ENCODE peak calls at places on chromosomes 4 and X, in four cellular contexts. U is HCT116, H is K562, C is HepG2. X is an unnamed sample.

GRCh38 chr4:2042207-2042946 is 16.8 kb upstream of the NAT8L start:
- DNase-seq in U (no peak), H (peak; percentile 79), C (no peak), X (no peak)

GRCh38 chr4:5932021-5932553 is 39.2 kb upstream of the CRMP1 start:
- DNase-seq in U (no peak), H (no peak), C (no peak), X (no peak)

GRCh38 chr4:48370260-48371134 is 29.2 kb downstream of the SLAIN2 start:
- DNase-seq in U (no peak), H (no peak), C (no peak), X (no peak)

GRCh38 chr4:94621491-94622080 is 136.2 kb upstream of the BMPR1B start:
- DNase-seq in U (peak; percentile 38), H (peak; percentile 44), C (peak; percentile 28), X (no peak)

GRCh38 chr4:107640157-107640556 is 79.9 kb downstream of the PAPSS1 start:
- DNase-seq in U (no peak), H (no peak), C (no peak), X (no peak)

GRCh38 chr4:176654565-176655216 is 138.0 kb downstream of the VEGFC start:
- DNase-seq in U (no peak), H (no peak), C (no peak), X (no peak)

GRCh38 chr4:10123227-10124101 is 6.9 kb upstream of the WDR1 start:
- DNase-seq in U (no peak), H (no peak), C (peak; percentile 86), X (no peak)

GRCh38 chr4:16024009-16024408 is 59.8 kb downstream of the PROM1 start:
- DNase-seq in U (no peak), H (no peak), C (no peak), X (no peak)

GRCh38 chrX:136711147-136711546 is 63.2 kb downstream of the CD40LG start:
- DNase-seq in U (no peak), H (no peak), C (no peak), X (no peak)

GRCh38 chrX:153857348-153857903 is 27.1 kb upstream of the PDZD4 start:
- DNase-seq in U (no peak), H (peak; percentile 43), C (no peak), X (no peak)

GRCh38 chr4:118086334-118086733 is 52.0 kb downstream of the NDST3 start:
- DNase-seq in U (peak; percentile 62), H (no peak), C (no peak), X (no peak)

GRCh38 chrX:48890934-48891401 is 6.6 kb downstream of the TIMM17B start:
- DNase-seq in U (no peak), H (no peak), C (no peak), X (no peak)

GRCh38 chr4:119328695-119329094 is 6.8 kb upstream of the FABP2 start:
- DNase-seq in U (no peak), H (no peak), C (no peak), X (no peak)

GRCh38 chr4:117429506-117429905 is 344.1 kb upstream of the TRAM1L1 start:
- DNase-seq in U (no peak), H (no peak), C (no peak), X (no peak)

GRCh38 chrX:145003443-145003842 is 243.9 kb upstream of the SPANXN1 start:
- DNase-seq in U (no peak), H (no peak), C (no peak), X (no peak)

GRCh38 chr4:2689114-2689513 is 67.0 kb downstream of the TNIP2 start:
- DNase-seq in U (no peak), H (no peak), C (no peak), X (no peak)

GRCh38 chr4:168264903-168265302 is 53.6 kb downstream of the DDX60 start:
- DNase-seq in U (no peak), H (no peak), C (no peak), X (no peak)

GRCh38 chrX:134484039-134484438 is 24.1 kb downstream of the HPRT1 start:
- DNase-seq in U (peak; percentile 36), H (peak; percentile 14), C (peak; percentile 15), X (peak; percentile 43)

GRCh38 chrX:153590961-153591956 is 7.7 kb downstream of the CCNQ start:
- DNase-seq in U (no peak), H (no peak), C (no peak), X (no peak)

GRCh38 chrX:112043997-112044396 is 38.6 kb downstream of the TRPC5 start:
- DNase-seq in U (peak; percentile 12), H (peak; percentile 4), C (no peak), X (peak; percentile 7)

GRCh38 chrX:137031517-137032377 is 2.0 kb downstream of the GPR101 start:
- DNase-seq in U (no peak), H (peak; percentile 43), C (no peak), X (no peak)

GRCh38 chrX:96884027-96884426 is 319 bp downstream of the RPA4 start:
- DNase-seq in U (no peak), H (no peak), C (no peak), X (no peak)

GRCh38 chr4:5979981-5980380 is 38.2 kb downstream of the C4orf50 start:
- DNase-seq in U (peak; percentile 7), H (no peak), C (no peak), X (no peak)

GRCh38 chrX:20421275-20421674 is 154.6 kb upstream of the RPS6KA3 start:
- DNase-seq in U (no peak), H (no peak), C (no peak), X (no peak)

GRCh38 chrX:69504626-69505612 is 793 bp downstream of the NALF2 start:
- DNase-seq in U (no peak), H (no peak), C (no peak), X (no peak)

GRCh38 chr4:38384962-38385285 is 279.1 kb upstream of the KLF3 start:
- DNase-seq in U (no peak), H (no peak), C (no peak), X (no peak)

GRCh38 chrX:125202486-125203378 is 116.9 kb upstream of the TEX13C start:
- DNase-seq in U (no peak), H (no peak), C (no peak), X (no peak)

GRCh38 chrX:68571292-68572256 is 72.7 kb downstream of the YIPF6 start:
- DNase-seq in U (peak; percentile 45), H (peak; percentile 32), C (no peak), X (peak; percentile 32)

GRCh38 chrX:65524139-65524538 is 10.4 kb downstream of the LAS1L start:
- DNase-seq in U (no peak), H (no peak), C (no peak), X (no peak)

GRCh38 chrX:153778151-153778551 is 2.7 kb upstream of the SRPK3 start:
- DNase-seq in U (no peak), H (no peak), C (no peak), X (no peak)

GRCh38 chr4:18050448-18050847 is 28.9 kb upstream of the LCORL start:
- DNase-seq in U (no peak), H (no peak), C (no peak), X (no peak)

GRCh38 chrX:56503941-56504673 is 59.3 kb upstream of the UBQLN2 start:
- DNase-seq in U (no peak), H (no peak), C (no peak), X (no peak)

GRCh38 chr4:13980317-13980716 is 352.8 kb upstream of the BOD1L1 start:
- DNase-seq in U (no peak), H (no peak), C (no peak), X (no peak)

GRCh38 chr4:11418610-11419009 is 10.1 kb downstream of the HS3ST1 start:
- DNase-seq in U (no peak), H (no peak), C (no peak), X (no peak)

GRCh38 chr4:22334155-22334554 is 181.7 kb downstream of the ADGRA3 start:
- DNase-seq in U (no peak), H (no peak), C (peak; percentile 3), X (no peak)

GRCh38 chr4:81785338-81785737 is 313.6 kb upstream of the RASGEF1B start:
- DNase-seq in U (no peak), H (no peak), C (no peak), X (no peak)

GRCh38 chrX:53883196-53883595 is 161.1 kb downstream of the PHF8 start:
- DNase-seq in U (no peak), H (no peak), C (peak; percentile 77), X (no peak)

GRCh38 chrX:137930562-137930961 is 364.6 kb downstream of the ZIC3 start:
- DNase-seq in U (no peak), H (no peak), C (no peak), X (no peak)

GRCh38 chr4:59518005-59518823 is 1681.9 kb upstream of the ADGRL3 start:
- DNase-seq in U (no peak), H (no peak), C (no peak), X (no peak)

DNA sequence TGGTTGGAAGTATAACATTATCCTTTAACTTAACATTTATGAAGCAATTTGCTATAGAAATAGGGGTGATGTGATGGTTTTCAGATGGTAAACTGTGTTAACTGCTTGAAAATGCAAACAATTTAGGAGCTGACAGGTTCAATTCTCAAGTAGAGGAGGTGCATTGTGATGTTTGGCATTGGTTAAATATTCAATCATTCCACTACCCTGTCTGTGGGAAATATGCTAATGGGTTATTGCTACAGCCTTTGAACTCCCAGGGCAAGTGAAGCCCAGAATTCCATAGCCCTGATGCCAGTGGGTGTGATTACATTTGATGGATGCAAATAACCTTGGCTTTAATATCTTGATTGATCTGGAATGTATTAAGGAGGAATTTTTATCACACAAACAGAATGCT is 243.5 kb upstream of the GK2 start:
- DNase-seq in U (no peak), H (no peak), C (peak; percentile 1), X (no peak)
- TF ChIP-seq POLR2AphosphoS5 in U (no peak), H (no peak), C (no peak), X (no peak)

GRCh38 chr4:4430492-4431195 is 43.7 kb downstream of the NSG1 start:
- DNase-seq in U (peak; percentile 39), H (peak; percentile 79), C (peak; percentile 59), X (peak; percentile 10)
- TF ChIP-seq SIN3A in U (no peak), H (no peak), C (no peak), X (no peak)

GRCh38 chrX:80667967-80668366 is 141.7 kb downstream of the BRWD3 start:
- DNase-seq in U (no peak), H (no peak), C (no peak), X (no peak)
- TF ChIP-seq TCF7L2 in U (no peak), H (no peak), C (no peak), X (no peak)

GRCh38 chr4:155929833-155930232 is 23.8 kb downstream of the CTSO start:
- DNase-seq in U (no peak), H (no peak), C (no peak), X (no peak)
- TF ChIP-seq POLR2AphosphoS5 in U (no peak), H (no peak), C (no peak), X (no peak)

GRCh38 chr4:143025111-143025704 is 159.5 kb upstream of the USP38 start:
- DNase-seq in U (peak; percentile 50), H (no peak), C (peak; percentile 9), X (no peak)
- TF ChIP-seq SIN3A in U (no peak), H (no peak), C (no peak), X (no peak)

DNA sequence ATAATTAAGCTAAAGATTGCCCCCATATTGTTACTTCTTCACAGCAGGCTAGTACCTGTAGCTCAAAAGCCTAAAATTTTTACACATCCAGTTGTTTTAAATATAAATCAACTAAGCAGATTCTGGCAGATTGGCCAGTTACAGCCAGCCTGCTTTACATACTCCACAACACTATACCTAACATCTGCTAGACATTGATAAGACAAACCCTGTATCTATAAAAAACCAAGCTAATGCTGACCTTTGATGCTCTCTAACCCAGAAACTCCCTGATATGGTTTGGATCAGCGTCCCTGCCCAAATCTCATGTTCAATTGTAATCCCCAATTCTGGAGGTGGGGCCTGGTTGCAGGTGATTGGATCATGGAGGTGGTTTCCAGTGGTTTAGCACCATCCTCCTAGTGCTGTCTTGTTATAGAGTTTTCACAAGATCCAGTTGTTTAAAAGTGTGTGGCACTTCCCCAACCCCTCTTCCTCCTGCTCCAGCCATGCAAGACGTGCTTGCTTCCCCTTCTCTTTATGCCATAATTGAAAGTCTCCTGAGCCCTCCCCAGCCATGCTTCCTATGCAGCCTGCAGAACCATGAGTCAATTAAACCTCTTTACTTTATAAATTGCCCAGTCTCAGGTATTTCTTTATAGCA is 39.5 kb downstream of the ZCCHC13 start:
- DNase-seq in U (no peak), H (no peak), C (no peak), X (no peak)
- TF ChIP-seq TCF7L2 in U (no peak), H (no peak), C (no peak), X (no peak)